ENCODE peak calls at places on chromosomes 4 and X, in four cellular contexts. R, A, O and I are unnamed samples.

GRCh38 chr4:157898836-157899605 is 273.8 kb downstream of the GASK1B start:
- DNase-seq in R (no peak), A (no peak), O (no peak), I (no peak)

GRCh38 chrX:70208479-70208878 is 26.0 kb upstream of the AWAT1 start:
- DNase-seq in R (no peak), A (no peak), O (no peak), I (no peak)

GRCh38 chr4:304987-305680 is at the start of gene ZNF732:
- DNase-seq in R (no peak), A (no peak), O (no peak), I (no peak)

GRCh38 chr4:178322524-178323183 is 880.4 kb upstream of the AGA start:
- DNase-seq in R (no peak), A (no peak), O (no peak), I (no peak)

GRCh38 chr4:104763554-104764210 is 269.0 kb upstream of the CXXC4 start:
- DNase-seq in R (no peak), A (no peak), O (no peak), I (no peak)

GRCh38 chr4:75745721-75746199 is 21.4 kb downstream of the USO1 start:
- DNase-seq in R (no peak), A (no peak), O (no peak), I (no peak)

GRCh38 chr4:16496501-16496900 is 270.2 kb upstream of the TAPT1 start:
- DNase-seq in R (no peak), A (peak), O (no peak), I (no peak)

GRCh38 chr4:177480796-177481195 is 38.6 kb upstream of the AGA start:
- DNase-seq in R (no peak), A (no peak), O (no peak), I (no peak)

GRCh38 chrX:6052111-6052745 is 176.4 kb downstream of the NLGN4X start:
- DNase-seq in R (no peak), A (no peak), O (no peak), I (no peak)

GRCh38 chr4:86451560-86452322 is 91.9 kb upstream of the MAPK10 start:
- DNase-seq in R (no peak), A (no peak), O (no peak), I (no peak)

GRCh38 chr4:38531126-38531737 is 132.8 kb upstream of the KLF3 start:
- DNase-seq in R (no peak), A (no peak), O (no peak), I (no peak)

GRCh38 chr4:151169223-151169622 is 69.8 kb downstream of the RPS3A start:
- DNase-seq in R (no peak), A (no peak), O (no peak), I (no peak)

GRCh38 chr4:145545538-145546224 is 64.0 kb downstream of the SMAD1 start:
- DNase-seq in R (no peak), A (peak), O (no peak), I (no peak)

GRCh38 chr4:117971406-117971805 is 62.9 kb upstream of the NDST3 start:
- DNase-seq in R (no peak), A (no peak), O (no peak), I (no peak)

GRCh38 chr4:168840386-168840763 is 169.7 kb downstream of the CBR4 start:
- DNase-seq in R (no peak), A (no peak), O (no peak), I (no peak)

GRCh38 chrX:71997320-71997719 is 86.7 kb downstream of the NHSL2 start:
- DNase-seq in R (no peak), A (no peak), O (no peak), I (no peak)

GRCh38 chrX:24221872-24222271 is 72.3 kb downstream of the ZFX start:
- DNase-seq in R (no peak), A (no peak), O (no peak), I (no peak)

GRCh38 chr4:156972370-156972980 is 876 bp upstream of the PDGFC start:
- DNase-seq in R (no peak), A (no peak), O (no peak), I (no peak)

GRCh38 chr4:152045781-152046571 is 285.2 kb upstream of the GATB start:
- DNase-seq in R (peak), A (peak), O (no peak), I (peak)

GRCh38 chr4:911221-911751 is 20.8 kb downstream of the GAK start:
- DNase-seq in R (no peak), A (no peak), O (no peak), I (no peak)

GRCh38 chrX:153477039-153477438 is 6.7 kb upstream of the HAUS7 start:
- DNase-seq in R (no peak), A (no peak), O (no peak), I (no peak)